ENCODE peak calls at places on chromosomes 16 and 17, in seven cellular contexts. M, O, J, P, T, Y and X are unnamed samples. For H3K27me3, the result is how much of the 10 kb centered on the place peaks cover.

GRCh38 chr17:43398724-43399595 is at the start of gene ARL4D:
- DNase-seq in P (peak), J (peak), O (peak), Y (peak), M (peak), T (no peak), X (peak)

GRCh38 chr16:68936729-68937631 is 93.6 kb downstream of the TANGO6 start:
- DNase-seq in J (no peak), Y (no peak), T (no peak), O (no peak), P (no peak), M (no peak), X (peak)

GRCh38 chr16:86396918-86397317 is 113.4 kb upstream of the FOXF1 start:
- DNase-seq in J (no peak), M (no peak), P (no peak), T (no peak), Y (no peak), O (no peak), X (peak)

GRCh38 chr16:83068686-83069085 is 441.9 kb downstream of the CDH13 start:
- DNase-seq in Y (no peak), M (no peak), J (no peak), T (no peak), O (no peak), P (no peak), X (no peak)

GRCh38 chr16:14215941-14216340 is 144.8 kb downstream of the MRTFB start:
- DNase-seq in Y (no peak), T (no peak), P (no peak), O (no peak), M (no peak), J (no peak), X (no peak)

GRCh38 chr17:73678999-73679398 is 34.8 kb upstream of the SDK2 start:
- DNase-seq in O (peak), P (no peak), T (no peak), Y (no peak), J (no peak), M (no peak), X (no peak)

GRCh38 chr17:19386276-19386863 is 620 bp downstream of the MFAP4 start:
- DNase-seq in T (no peak), M (no peak), J (peak), Y (peak), O (no peak), P (peak), X (no peak)

GRCh38 chr17:63571632-63572310 is 21.5 kb downstream of the DCAF7 start:
- DNase-seq in Y (no peak), J (no peak), M (no peak), T (no peak), O (no peak), P (no peak), X (no peak)

GRCh38 chr16:23187341-23187740 is 4.8 kb downstream of the SCNN1G start:
- DNase-seq in M (no peak), T (no peak), Y (no peak), J (no peak), O (no peak), P (no peak), X (no peak)

GRCh38 chr16:23183486-23183862 is 929 bp downstream of the SCNN1G start:
- DNase-seq in Y (no peak), M (no peak), O (no peak), P (no peak), T (no peak), J (no peak), X (no peak)

GRCh38 chr16:23185661-23186060 is 3.1 kb downstream of the SCNN1G start:
- DNase-seq in P (peak), M (no peak), J (no peak), Y (no peak), T (no peak), O (no peak), X (no peak)

GRCh38 chr16:23188911-23189310 is 6.4 kb downstream of the SCNN1G start:
- DNase-seq in P (no peak), M (no peak), Y (no peak), T (no peak), J (no peak), O (no peak), X (no peak)

GRCh38 chr16:23186171-23186570 is 3.6 kb downstream of the SCNN1G start:
- DNase-seq in M (no peak), O (no peak), P (no peak), T (no peak), J (no peak), Y (no peak), X (no peak)
- H3K27me3 ChIP-seq in M (under half), O (under half), P (under half), T (under half), J (under half), Y (under half), X (under half)

GRCh38 chr17:68955181-68955841 is at the start of gene ABCA8:
- DNase-seq in J (no peak), M (no peak), T (no peak), Y (no peak), P (peak), O (no peak), X (no peak)
- TF ChIP-seq POLR2A in J (no peak), M (no peak), T (no peak), Y (no peak), P (no peak), O (no peak), X (no peak)

GRCh38 chr17:49414622-49415350 is at the start of gene PHB1:
- DNase-seq in P (peak), O (peak), Y (peak), M (peak), J (peak), T (peak), X (peak)

GRCh38 chr17:49409066-49409465 is 5.6 kb downstream of the PHB1 start:
- DNase-seq in Y (no peak), J (no peak), P (no peak), M (no peak), O (no peak), T (no peak), X (no peak)

GRCh38 chr17:49414271-49414621 is 436 bp downstream of the PHB1 start:
- DNase-seq in T (no peak), J (no peak), M (no peak), O (no peak), P (no peak), Y (no peak), X (no peak)
- H3K27ac ChIP-seq in T (no peak), J (no peak), M (peak), O (no peak), P (peak), Y (peak), X (no peak)

GRCh38 chr17:49978501-49978900 is 9.5 kb downstream of the DLX4 start:
- DNase-seq in Y (no peak), M (no peak), P (no peak), J (no peak), O (no peak), T (no peak), X (no peak)
- H3K27me3 ChIP-seq in Y (under half), M (under half), P (under half), J (half or more), O (under half), T (under half), X (under half)

GRCh38 chr17:68314916-68315535 is 23.7 kb downstream of the ARSG start:
- DNase-seq in Y (peak), T (no peak), M (no peak), O (no peak), P (peak), J (no peak), X (no peak)

GRCh38 chr17:68318103-68318991 is 27.1 kb downstream of the ARSG start:
- DNase-seq in T (no peak), O (no peak), Y (no peak), P (peak), J (no peak), M (no peak), X (no peak)

GRCh38 chr17:68319420-68320162 is 28.3 kb downstream of the ARSG start:
- DNase-seq in P (peak), J (no peak), Y (no peak), O (no peak), T (no peak), M (no peak), X (no peak)

GRCh38 chr17:68315930-68316329 is 24.6 kb downstream of the ARSG start:
- DNase-seq in J (no peak), M (no peak), Y (no peak), T (no peak), O (no peak), P (no peak), X (no peak)

DNA sequence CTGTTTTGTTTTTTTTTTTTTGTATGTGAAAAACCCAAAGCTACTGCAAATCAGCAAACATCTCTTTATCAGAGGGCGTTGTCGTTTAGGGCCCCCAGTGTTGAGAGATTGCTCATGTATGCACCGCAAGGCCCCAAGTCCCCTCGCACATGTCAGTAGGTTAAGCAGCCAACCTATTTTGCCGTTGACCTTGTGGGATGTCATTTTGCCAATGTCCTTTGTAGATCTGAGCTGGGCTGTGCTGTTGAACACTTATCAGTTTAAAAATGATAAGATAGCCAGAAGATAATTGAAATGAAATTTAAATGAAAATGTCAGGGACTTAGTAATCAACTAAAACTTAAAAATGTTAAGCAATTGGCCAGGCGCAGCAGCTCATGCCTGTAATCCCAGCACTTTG is 26.2 kb downstream of the ARSG start:
- DNase-seq in T (no peak), M (no peak), Y (no peak), P (no peak), J (no peak), O (no peak), X (no peak)
- TF ChIP-seq POLR2A in T (no peak), M (no peak), Y (no peak), P (no peak), J (no peak), O (no peak), X (no peak)